ENCODE peak calls at places on chromosome 6, in ten cellular contexts. W, O, D, P, L, V, E, Z, X and A are unnamed samples.
A peak's percentile ranks its signal among the peaks of the same experiment; 100 is the strongest.

GRCh38 chr6:15876406-15876805 is 213.6 kb upstream of the DTNBP1 start:
- DNase-seq in W (peak; percentile 9), O (no peak), D (no peak), P (no peak), L (peak; percentile 95), V (no peak), E (no peak), Z (no peak), X (peak; percentile 6), A (no peak)

GRCh38 chr6:93194480-93194879 is 224.9 kb downstream of the EPHA7 start:
- DNase-seq in W (no peak), O (no peak), D (no peak), P (no peak), L (no peak), V (no peak), E (no peak), Z (no peak), X (no peak), A (no peak)

GRCh38 chr6:145028144-145028818 is 707.0 kb downstream of the EPM2A start:
- DNase-seq in W (no peak), O (peak; percentile 39), D (no peak), P (no peak), L (peak; percentile 75), V (no peak), E (peak; percentile 33), Z (no peak), X (no peak), A (no peak)

GRCh38 chr6:32158052-32158451 is 4.1 kb downstream of the PPT2 start:
- DNase-seq in W (no peak), O (no peak), D (no peak), P (no peak), L (no peak), V (no peak), E (no peak), Z (no peak), X (no peak), A (no peak)

GRCh38 chr6:37777272-37777736 is 42.2 kb upstream of the ZFAND3 start:
- DNase-seq in W (no peak), O (no peak), D (no peak), P (no peak), L (no peak), V (no peak), E (no peak), Z (no peak), X (no peak), A (no peak)

GRCh38 chr6:68473433-68474210 is 161.5 kb upstream of the ADGRB3 start:
- DNase-seq in W (no peak), O (no peak), D (no peak), P (no peak), L (peak; percentile 7), V (no peak), E (no peak), Z (no peak), X (peak; percentile 0), A (no peak)

GRCh38 chr6:37005061-37005810 is at the start of gene FGD2:
- DNase-seq in W (no peak), O (no peak), D (no peak), P (no peak), L (no peak), V (no peak), E (no peak), Z (no peak), X (no peak), A (no peak)

GRCh38 chr6:80132942-80133517 is 26.6 kb downstream of the BCKDHB start:
- DNase-seq in W (peak; percentile 65), O (peak; percentile 80), D (peak; percentile 21), P (no peak), L (peak; percentile 41), V (peak; percentile 53), E (peak; percentile 72), Z (no peak), X (peak; percentile 50), A (peak; percentile 57)

GRCh38 chr6:110181131-110182027 is 1.2 kb downstream of the CDC40 start:
- DNase-seq in W (no peak), O (no peak), D (no peak), P (no peak), L (no peak), V (no peak), E (peak; percentile 18), Z (no peak), X (no peak), A (no peak)

DNA sequence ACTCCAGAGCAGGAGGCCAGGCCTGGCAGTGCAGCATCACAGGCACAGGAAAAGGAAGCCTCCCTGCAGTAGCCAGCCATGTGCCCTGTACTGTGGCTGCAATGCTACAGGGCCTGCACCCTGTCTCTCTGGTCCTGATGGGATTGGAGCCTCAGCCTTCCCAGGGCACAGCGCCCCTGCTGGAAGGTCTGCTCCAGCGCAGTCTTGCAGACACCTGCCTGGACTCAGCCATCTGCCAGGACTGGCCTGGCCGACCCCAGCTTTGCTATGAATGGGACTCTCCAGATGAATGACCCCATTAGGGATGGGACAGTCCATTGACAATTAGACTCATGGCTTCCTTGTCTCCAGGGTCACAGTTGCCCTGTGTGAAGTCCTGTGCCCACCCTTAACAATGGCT is 251.6 kb downstream of the ERMARD start:
- DNase-seq in W (no peak), O (no peak), D (no peak), P (no peak), L (no peak), V (no peak), E (no peak), Z (no peak), X (no peak), A (no peak)
- TF ChIP-seq CTCF in W (no peak), O (no peak), D (no peak), P (no peak), L (peak; percentile 11), V (no peak), E (no peak), Z (peak; percentile 10), X (no peak), A (no peak)

GRCh38 chr6:33430991-33431879 is 11.4 kb downstream of the SYNGAP1 start:
- DNase-seq in W (peak; percentile 71), O (no peak), D (no peak), P (peak; percentile 57), L (no peak), V (peak; percentile 64), E (peak; percentile 65), Z (peak; percentile 75), X (peak; percentile 45), A (no peak)

GRCh38 chr6:33433001-33433559 is 13.2 kb downstream of the SYNGAP1 start:
- DNase-seq in W (no peak), O (no peak), D (no peak), P (no peak), L (no peak), V (no peak), E (no peak), Z (no peak), X (no peak), A (no peak)

GRCh38 chr6:33431880-33432541 is 12.1 kb downstream of the SYNGAP1 start:
- DNase-seq in W (no peak), O (no peak), D (no peak), P (no peak), L (no peak), V (no peak), E (no peak), Z (no peak), X (no peak), A (peak; percentile 44)

GRCh38 chr6:33433560-33434191 is 13.8 kb downstream of the SYNGAP1 start:
- DNase-seq in W (peak; percentile 65), O (no peak), D (no peak), P (no peak), L (no peak), V (no peak), E (peak; percentile 75), Z (no peak), X (peak; percentile 56), A (peak; percentile 79)

DNA sequence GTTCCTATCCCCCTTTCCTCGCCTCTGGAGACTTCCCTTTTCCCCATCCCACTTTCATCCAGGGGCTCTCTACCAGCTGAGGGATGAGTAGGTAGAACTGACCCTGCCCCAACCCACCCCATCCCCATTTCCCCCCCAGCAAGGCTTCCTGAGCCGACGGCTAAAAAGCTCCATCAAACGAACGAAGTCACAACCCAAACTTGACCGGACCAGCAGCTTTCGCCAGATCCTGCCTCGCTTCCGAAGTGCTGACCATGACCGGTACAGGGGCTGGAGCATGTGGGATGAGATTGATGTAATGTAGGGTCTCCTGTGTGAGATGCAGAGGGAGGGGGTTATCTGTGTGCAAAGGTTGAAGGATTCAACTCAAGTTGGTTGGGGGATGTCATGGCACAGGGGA is 12.7 kb downstream of the SYNGAP1 start:
- DNase-seq in W (no peak), O (no peak), D (no peak), P (no peak), L (no peak), V (no peak), E (no peak), Z (no peak), X (no peak), A (no peak)
- H3K4me3 ChIP-seq in W (no peak overlapping the region), O (no peak overlapping the region), D (no peak overlapping the region), P (no peak overlapping the region), L (no peak overlapping the region), V (no peak overlapping the region), E (no peak overlapping the region), Z (no peak overlapping the region), X (no peak overlapping the region), A (no peak overlapping the region)

DNA sequence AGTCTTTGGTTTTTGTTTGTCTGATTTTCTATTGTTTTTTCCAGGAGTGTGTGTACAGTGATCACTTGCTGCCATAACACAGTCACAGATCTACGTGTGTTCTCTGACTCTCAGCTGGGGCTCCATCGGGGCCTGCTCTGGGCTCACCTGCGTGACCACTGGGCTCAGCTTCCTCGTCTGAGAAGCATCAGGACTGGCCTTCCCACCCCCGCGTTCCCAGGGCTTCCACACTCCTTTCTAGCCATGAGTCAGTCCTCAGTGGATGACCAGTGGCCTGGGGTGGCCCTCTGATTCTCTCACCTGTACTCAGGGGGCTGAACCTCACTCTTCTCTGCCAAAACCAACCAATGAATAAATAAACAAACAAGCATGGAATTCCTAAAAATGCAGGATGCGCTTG is 14.5 kb downstream of the THBS2 start:
- DNase-seq in W (no peak), O (no peak), D (no peak), P (no peak), L (no peak), V (peak; percentile 16), E (no peak), Z (no peak), X (no peak), A (no peak)
- H3K27ac ChIP-seq in W (no peak overlapping the region), O (no peak overlapping the region), D (peak overlapping the region; percentile 63), P (no peak overlapping the region), L (no peak overlapping the region), V (no peak overlapping the region), E (no peak overlapping the region), Z (no peak overlapping the region), X (no peak overlapping the region), A (no peak overlapping the region)

GRCh38 chr6:167252271-167252670 is 38.8 kb upstream of the UNC93A start:
- DNase-seq in W (peak; percentile 8), O (no peak), D (no peak), P (no peak), L (peak; percentile 19), V (no peak), E (no peak), Z (no peak), X (no peak), A (no peak)

DNA sequence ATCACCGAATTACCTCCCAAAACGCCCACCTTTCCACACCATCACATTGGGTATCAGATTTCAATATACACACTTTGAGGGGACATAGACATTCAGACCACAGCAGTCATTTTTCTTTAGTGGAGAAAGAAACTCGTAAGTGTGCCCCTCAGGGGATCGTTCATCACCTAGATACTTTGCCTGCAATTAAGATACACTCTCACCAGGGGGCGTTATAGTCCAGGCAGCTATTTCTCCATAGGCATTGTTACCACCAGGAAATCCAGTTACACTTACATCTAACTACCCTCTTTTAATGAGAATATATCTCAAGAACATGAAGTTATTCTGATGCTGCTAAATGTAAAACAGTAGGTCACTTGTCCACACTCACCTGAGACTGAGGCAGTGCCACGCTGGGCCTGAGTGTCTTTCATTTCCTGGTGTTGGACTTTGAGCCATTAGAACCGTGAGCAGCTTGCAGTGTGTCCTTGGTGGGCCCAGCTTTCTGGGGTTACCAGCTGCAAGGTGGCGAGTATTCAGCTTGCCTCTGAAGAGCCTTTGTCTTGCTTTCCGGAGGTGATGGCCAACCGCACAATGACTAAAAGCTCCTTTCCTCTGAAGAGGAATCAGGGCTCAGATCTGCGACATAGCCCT is 35.1 kb upstream of the UNC93A start:
- DNase-seq in W (no peak), O (no peak), D (no peak), P (no peak), L (no peak), V (no peak), E (no peak), Z (no peak), X (no peak), A (no peak)
- TF ChIP-seq CTCF in W (no peak), O (no peak), D (no peak), P (no peak), L (peak; percentile 37), V (no peak), E (no peak), Z (no peak), X (no peak), A (no peak)